ENCODE peak calls at places on chromosomes 12 and 14, in five cellular contexts. H is naive thymus-derived CD4-positive, alpha-beta T cell; N is epithelial cell of prostate; S is amygdala; A is H7. P is an unnamed sample.

GRCh38 chr12:105267711-105268110 is 31.7 kb upstream of the APPL2 start:
- DNase-seq in H (no peak), N (no peak), S (no peak), A (no peak), P (no peak)

GRCh38 chr12:130164216-130164542 is 1.9 kb downstream of the FZD10 start:
- DNase-seq in H (no peak), N (no peak), S (no peak), A (no peak), P (no peak)

GRCh38 chr12:1429980-1430379 is 164.4 kb downstream of the FBXL14 start:
- DNase-seq in H (no peak), N (no peak), S (no peak), A (no peak), P (no peak)

GRCh38 chr12:14211829-14212455 is 153.5 kb upstream of the ATF7IP start:
- DNase-seq in H (no peak), N (no peak), S (no peak), A (no peak), P (no peak)

GRCh38 chr12:105428793-105429192 is 98.3 kb downstream of the C12orf75 start:
- DNase-seq in H (no peak), N (no peak), S (no peak), A (no peak), P (no peak)

GRCh38 chr12:110316861-110317260 is 35.8 kb downstream of the ATP2A2 start:
- DNase-seq in H (no peak), N (no peak), S (no peak), A (no peak), P (no peak)

GRCh38 chr12:4015225-4016076 is 142.3 kb upstream of the PARP11 start:
- DNase-seq in H (no peak), N (no peak), S (no peak), A (no peak), P (peak)

GRCh38 chr12:25208554-25208953 is 13.5 kb downstream of the ETFRF1 start:
- DNase-seq in H (no peak), N (no peak), S (no peak), A (no peak), P (peak)

GRCh38 chr12:45849289-45849688 is 119.8 kb downstream of the ARID2 start:
- DNase-seq in H (no peak), N (no peak), S (no peak), A (no peak), P (no peak)

GRCh38 chr12:80821513-80822000 is 104.8 kb downstream of the MYF5 start:
- DNase-seq in H (no peak), N (no peak), S (no peak), A (peak), P (no peak)

GRCh38 chr14:67532998-67533753 is at the start of gene PLEKHH1:
- DNase-seq in H (peak), N (peak), S (peak), A (peak), P (peak)

GRCh38 chr14:63323148-63323547 is 4.4 kb upstream of the GPHB5 start:
- DNase-seq in H (no peak), N (no peak), S (no peak), A (no peak), P (no peak)

GRCh38 chr14:69072584-69072983 is 80.3 kb downstream of the DCAF5 start:
- DNase-seq in H (no peak), N (no peak), S (no peak), A (no peak), P (no peak)

GRCh38 chr14:103070971-103071542 is 13.0 kb upstream of the LBHD2 start:
- DNase-seq in H (no peak), N (no peak), S (no peak), A (peak), P (no peak)

GRCh38 chr14:97185186-97185585 is 388.0 kb downstream of the VRK1 start:
- DNase-seq in H (no peak), N (no peak), S (no peak), A (peak), P (peak)

GRCh38 chr12:77667101-77667500 is 163.6 kb upstream of the NAV3 start:
- DNase-seq in H (no peak), N (no peak), S (no peak), A (no peak), P (peak)

GRCh38 chr12:52454411-52455201 is 2.7 kb upstream of the KRT6B start:
- DNase-seq in H (no peak), N (no peak), S (no peak), A (peak), P (no peak)

GRCh38 chr14:101194356-101195308 is 291.1 kb upstream of the RTL1 start:
- DNase-seq in H (no peak), N (no peak), S (no peak), A (peak), P (no peak)

GRCh38 chr12:48199784-48200198 is 3.3 kb downstream of the OR10AD1 start:
- DNase-seq in H (peak), N (no peak), S (no peak), A (no peak), P (peak)

GRCh38 chr14:56087824-56088571 is 30.2 kb upstream of the PELI2 start:
- DNase-seq in H (no peak), N (no peak), S (no peak), A (no peak), P (no peak)

GRCh38 chr14:53190938-53191337 is 37.8 kb upstream of the DDHD1 start:
- DNase-seq in H (no peak), N (peak), S (no peak), A (no peak), P (no peak)

GRCh38 chr12:89208661-89209096 is 143.6 kb downstream of the DUSP6 start:
- DNase-seq in H (no peak), N (no peak), S (no peak), A (no peak), P (peak)

P was measured in mesendoderm.